ENCODE peak calls at places on chromosome 2, in six cellular contexts. One of them, this sample, is unnamed.

GRCh38 chr2:58895849-58896248 is 654.7 kb upstream of the FANCL start:
- DNase-seq in cardiac fibroblast: no peak
- DNase-seq in K562: no peak
- DNase-seq in H54: no peak
- DNase-seq in WTC11: no peak
- DNase-seq in effector memory CD8-positive, alpha-beta T cell: no peak
- DNase-seq in this sample: no peak

GRCh38 chr2:195252018-195252417 is 405.0 kb upstream of the SLC39A10 start:
- DNase-seq in K562: no peak
- DNase-seq in H54: no peak
- DNase-seq in cardiac fibroblast: no peak
- DNase-seq in WTC11: peak
- DNase-seq in effector memory CD8-positive, alpha-beta T cell: no peak
- DNase-seq in this sample: no peak

GRCh38 chr2:238162171-238162515 is 3.4 kb downstream of the ERFE start:
- DNase-seq in WTC11: no peak
- DNase-seq in K562: no peak
- DNase-seq in cardiac fibroblast: no peak
- DNase-seq in effector memory CD8-positive, alpha-beta T cell: no peak
- DNase-seq in H54: no peak
- DNase-seq in this sample: no peak

GRCh38 chr2:19100570-19100969 is 257.9 kb downstream of the OSR1 start:
- DNase-seq in K562: no peak
- DNase-seq in cardiac fibroblast: no peak
- DNase-seq in WTC11: no peak
- DNase-seq in H54: no peak
- DNase-seq in effector memory CD8-positive, alpha-beta T cell: no peak
- DNase-seq in this sample: no peak

GRCh38 chr2:218879881-218880748 is 537 bp upstream of the WNT10A start:
- DNase-seq in K562: peak
- DNase-seq in cardiac fibroblast: no peak
- DNase-seq in WTC11: peak
- DNase-seq in effector memory CD8-positive, alpha-beta T cell: peak
- DNase-seq in H54: no peak
- DNase-seq in this sample: no peak

GRCh38 chr2:62498739-62499138 is 7.3 kb downstream of the TMEM17 start:
- DNase-seq in cardiac fibroblast: no peak
- DNase-seq in effector memory CD8-positive, alpha-beta T cell: no peak
- DNase-seq in H54: no peak
- DNase-seq in WTC11: no peak
- DNase-seq in K562: no peak
- DNase-seq in this sample: no peak

GRCh38 chr2:152134488-152135280 is 35.8 kb upstream of the CACNB4 start:
- DNase-seq in effector memory CD8-positive, alpha-beta T cell: no peak
- DNase-seq in cardiac fibroblast: peak
- DNase-seq in K562: no peak
- DNase-seq in WTC11: no peak
- DNase-seq in H54: no peak
- DNase-seq in this sample: no peak

GRCh38 chr2:105369009-105369408 is 29.8 kb downstream of the FHL2 start:
- DNase-seq in K562: no peak
- DNase-seq in H54: no peak
- DNase-seq in effector memory CD8-positive, alpha-beta T cell: no peak
- DNase-seq in WTC11: no peak
- DNase-seq in cardiac fibroblast: no peak
- DNase-seq in this sample: no peak

GRCh38 chr2:231355802-231356473 is 39.6 kb upstream of the B3GNT7 start:
- DNase-seq in H54: no peak
- DNase-seq in K562: no peak
- DNase-seq in WTC11: no peak
- DNase-seq in cardiac fibroblast: no peak
- DNase-seq in effector memory CD8-positive, alpha-beta T cell: no peak
- DNase-seq in this sample: no peak